ENCODE peak calls at places on chromosomes 1 and 21, in seven cellular contexts. B is neuronal stem cell, F is H9, Y is IMR-90, P is H1, K is mesendoderm, W is mesenchymal stem cell. G is an unnamed sample.

GRCh38 chr1:212002536-212002935 is 32.8 kb downstream of the INTS7 start:
- DNase-seq in B (no peak), Y (no peak), W (no peak), F (no peak), P (no peak), K (peak), G (no peak)

GRCh38 chr1:21341022-21341421 is 50.8 kb upstream of the ECE1 start:
- DNase-seq in B (no peak), W (no peak), F (no peak), P (no peak), Y (no peak), K (no peak), G (no peak)

GRCh38 chr1:241648159-241648558 is 3.9 kb upstream of the WDR64 start:
- DNase-seq in W (no peak), B (no peak), Y (no peak), K (no peak), F (no peak), P (no peak), G (no peak)

GRCh38 chr1:243230914-243231313 is 24.2 kb downstream of the CEP170 start:
- DNase-seq in K (peak), P (no peak), B (no peak), Y (peak), W (peak), F (no peak), G (no peak)

GRCh38 chr1:220044683-220045355 is 1.5 kb downstream of the EPRS1 start:
- DNase-seq in K (no peak), F (no peak), Y (no peak), P (no peak), W (peak), B (no peak), G (no peak)

GRCh38 chr1:221793439-221794078 is 51.7 kb upstream of the DUSP10 start:
- DNase-seq in W (no peak), K (no peak), B (no peak), P (no peak), F (no peak), Y (no peak), G (no peak)

GRCh38 chr1:202807926-202808757 is at the start of gene KDM5B:
- DNase-seq in Y (peak), B (peak), W (peak), K (peak), F (peak), P (no peak), G (peak)

GRCh38 chr1:224106568-224107281 is 7.2 kb upstream of the FBXO28 start:
- DNase-seq in W (peak), K (peak), B (no peak), Y (peak), P (no peak), F (peak), G (no peak)

GRCh38 chr1:39268112-39268581 is 63.7 kb downstream of the MACF1 start:
- DNase-seq in W (peak), K (peak), P (no peak), B (peak), Y (peak), F (peak), G (peak)

GRCh38 chr1:169024800-169025253 is 81.7 kb upstream of the ATP1B1 start:
- DNase-seq in F (no peak), P (no peak), K (no peak), Y (no peak), W (no peak), B (no peak), G (peak)

GRCh38 chr1:211497489-211498045 is 5.6 kb upstream of the RD3 start:
- DNase-seq in K (no peak), P (no peak), W (no peak), Y (no peak), B (no peak), F (no peak), G (no peak)

GRCh38 chr1:151259351-151259750 is 4.8 kb downstream of the PSMD4 start:
- DNase-seq in B (no peak), W (no peak), P (no peak), Y (no peak), K (no peak), F (no peak), G (no peak)

GRCh38 chr1:218660678-218661053 is 315.5 kb downstream of the TGFB2 start:
- DNase-seq in B (no peak), P (no peak), F (no peak), K (peak), W (peak), Y (peak), G (peak)

GRCh38 chr1:109726728-109727127 is 14.1 kb downstream of the GSTM3 start:
- DNase-seq in F (no peak), K (no peak), B (no peak), P (no peak), W (no peak), Y (no peak), G (no peak)

GRCh38 chr1:223504741-223505140 is 111.5 kb downstream of the CCDC185 start:
- DNase-seq in P (no peak), K (no peak), Y (peak), F (no peak), B (no peak), W (no peak), G (no peak)

GRCh38 chr1:235923466-235924008 is 56.8 kb upstream of the LYST start:
- DNase-seq in F (no peak), B (no peak), K (no peak), P (no peak), W (peak), Y (peak), G (no peak)

GRCh38 chr1:5601516-5601915 is 390.7 kb downstream of the NPHP4 start:
- DNase-seq in W (no peak), K (no peak), B (no peak), P (no peak), F (no peak), Y (no peak), G (no peak)

GRCh38 chr21:31878831-31879230 is 6.0 kb downstream of the HUNK start:
- DNase-seq in K (no peak), W (no peak), B (no peak), Y (no peak), F (no peak), P (no peak), G (no peak)

GRCh38 chr1:7893529-7894180 is 40.8 kb upstream of the UTS2 start:
- DNase-seq in K (no peak), P (no peak), W (no peak), B (no peak), F (no peak), Y (peak), G (no peak)

GRCh38 chr1:119968068-119968492 is 71.8 kb upstream of the ADAM30 start:
- DNase-seq in K (peak), Y (peak), B (peak), P (peak), W (peak), F (peak), G (peak)

GRCh38 chr1:2466834-2467554 is 9.1 kb upstream of the PLCH2 start:
- DNase-seq in B (peak), W (no peak), K (peak), P (peak), F (peak), Y (no peak), G (no peak)

GRCh38 chr1:100628631-100629081 is 90.7 kb downstream of the GPR88 start:
- DNase-seq in P (no peak), K (no peak), W (no peak), B (no peak), Y (peak), F (no peak), G (no peak)

GRCh38 chr1:200739499-200740290 is 1.0 kb downstream of the CAMSAP2 start:
- DNase-seq in P (no peak), Y (no peak), K (peak), W (peak), F (no peak), B (no peak), G (peak)

GRCh38 chr1:19645544-19646252 is 1.6 kb downstream of the NBL1 start:
- DNase-seq in F (no peak), Y (peak), P (no peak), B (no peak), W (peak), K (no peak), G (no peak)

GRCh38 chr1:219898375-219898774 is 30.0 kb downstream of the SLC30A10 start:
- DNase-seq in K (no peak), B (no peak), Y (no peak), W (no peak), F (no peak), P (no peak), G (no peak)

GRCh38 chr1:158124034-158124433 is 56.7 kb upstream of the CD1D start:
- DNase-seq in Y (peak), W (no peak), K (peak), B (no peak), P (no peak), F (no peak), G (no peak)

GRCh38 chr21:41966341-41966833 is 12.6 kb upstream of the C2CD2 start:
- DNase-seq in Y (peak), B (no peak), F (no peak), W (peak), K (no peak), P (no peak), G (no peak)

GRCh38 chr1:93114403-93114802 is 35.3 kb downstream of the MTF2 start:
- DNase-seq in F (no peak), P (no peak), W (no peak), Y (peak), B (no peak), K (no peak), G (no peak)

GRCh38 chr21:43866233-43866632 is 1.2 kb downstream of the AGPAT3 start:
- DNase-seq in K (no peak), Y (peak), P (no peak), F (no peak), W (peak), B (no peak), G (no peak)

GRCh38 chr1:218439541-218440295 is 94.6 kb downstream of the TGFB2 start:
- DNase-seq in P (no peak), K (peak), W (no peak), B (no peak), F (peak), Y (peak), G (no peak)

GRCh38 chr1:189787201-189787600 is 690.5 kb downstream of the BRINP3 start:
- DNase-seq in P (no peak), Y (peak), F (peak), W (no peak), K (peak), B (no peak), G (peak)
- H3K23ac ChIP-seq in P (no peak), Y (no peak), F (no peak), W (no peak), K (no peak), B (no peak), G (no peak)

GRCh38 chr1:213180833-213181232 is 129.8 kb downstream of the RPS6KC1 start:
- DNase-seq in W (no peak), Y (no peak), B (no peak), F (no peak), P (no peak), K (no peak), G (no peak)
- H3K23ac ChIP-seq in W (no peak), Y (no peak), B (no peak), F (no peak), P (no peak), K (no peak), G (no peak)

DNA sequence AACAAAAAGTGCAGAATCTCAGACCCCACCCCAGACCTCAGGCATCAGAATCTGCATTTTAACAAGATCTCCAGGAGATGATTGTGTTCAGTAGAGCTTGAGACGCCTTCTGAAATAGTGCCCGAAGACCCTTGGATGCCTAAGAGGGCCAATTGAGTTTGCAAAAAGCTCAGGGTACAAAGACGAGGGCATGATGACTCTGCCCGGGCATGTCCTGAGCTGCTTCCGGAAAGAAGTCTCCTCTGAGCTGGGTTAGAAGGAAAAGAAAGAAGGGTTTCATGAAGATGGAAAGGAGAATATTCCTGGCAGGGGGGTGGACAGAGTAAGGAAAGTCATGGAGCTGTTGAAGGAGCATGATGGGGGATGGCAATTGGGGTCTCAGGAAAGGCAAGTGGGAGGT is 246.1 kb upstream of the TMEM51 start:
- DNase-seq in F (no peak), Y (no peak), W (no peak), P (no peak), B (no peak), K (no peak), G (no peak)
- H3K23ac ChIP-seq in F (no peak), Y (no peak), W (no peak), P (no peak), B (no peak), K (no peak), G (no peak)

GRCh38 chr1:36212782-36213181 is 11.5 kb upstream of the THRAP3 start:
- DNase-seq in F (no peak), Y (no peak), B (no peak), P (no peak), W (no peak), K (no peak), G (no peak)

GRCh38 chr1:36207339-36207738 is 16.9 kb upstream of the THRAP3 start:
- DNase-seq in K (peak), B (no peak), P (no peak), F (peak), W (peak), Y (peak), G (no peak)

GRCh38 chr1:36208978-36209708 is 15.1 kb upstream of the THRAP3 start:
- DNase-seq in P (no peak), W (peak), Y (no peak), K (no peak), B (no peak), F (no peak), G (no peak)

GRCh38 chr1:36211307-36211706 is 12.9 kb upstream of the THRAP3 start:
- DNase-seq in B (no peak), W (no peak), F (no peak), P (no peak), K (no peak), Y (no peak), G (no peak)

GRCh38 chr1:36211841-36212240 is 12.4 kb upstream of the THRAP3 start:
- DNase-seq in Y (no peak), W (no peak), B (no peak), F (no peak), K (no peak), P (no peak), G (no peak)
- H3K23ac ChIP-seq in Y (no peak), W (no peak), B (no peak), F (no peak), K (no peak), P (no peak), G (no peak)

GRCh38 chr21:46173573-46173972 is 10.7 kb downstream of the SPATC1L start:
- DNase-seq in F (no peak), P (no peak), Y (no peak), K (no peak), W (no peak), B (no peak), G (no peak)
- H3K23ac ChIP-seq in F (no peak), P (no peak), Y (no peak), K (no peak), W (no peak), B (no peak), G (no peak)

GRCh38 chr1:65419681-65420589 is 533 bp upstream of the LEPR start:
- DNase-seq in W (peak), P (peak), K (peak), F (peak), Y (peak), B (peak), G (peak)
- H3K23ac ChIP-seq in W (no peak), P (no peak), K (peak), F (no peak), Y (peak), B (no peak), G (no peak)

GRCh38 chr21:45208627-45208951 is 79.1 kb downstream of the POFUT2 start:
- DNase-seq in W (peak), P (no peak), B (no peak), F (no peak), K (no peak), Y (peak), G (no peak)
- H3K23ac ChIP-seq in W (peak), P (no peak), B (no peak), F (peak), K (no peak), Y (peak), G (no peak)

GRCh38 chr1:164601399-164602141 is 42.6 kb downstream of the PBX1 start:
- DNase-seq in B (no peak), Y (no peak), W (no peak), K (peak), P (no peak), F (no peak), G (no peak)

GRCh38 chr1:164602142-164602429 is 43.1 kb downstream of the PBX1 start:
- DNase-seq in K (peak), P (no peak), F (peak), Y (no peak), W (no peak), B (no peak), G (peak)

GRCh38 chr1:164596149-164596548 is 37.2 kb downstream of the PBX1 start:
- DNase-seq in K (no peak), F (no peak), P (no peak), B (no peak), Y (no peak), W (no peak), G (no peak)

GRCh38 chr1:164599272-164599671 is 40.3 kb downstream of the PBX1 start:
- DNase-seq in W (no peak), Y (no peak), F (no peak), P (no peak), B (no peak), K (no peak), G (no peak)

GRCh38 chr1:164598719-164599118 is 39.7 kb downstream of the PBX1 start:
- DNase-seq in K (no peak), F (no peak), B (no peak), P (no peak), W (no peak), Y (no peak), G (no peak)
- H3K23ac ChIP-seq in K (no peak), F (no peak), B (no peak), P (no peak), W (no peak), Y (no peak), G (no peak)